ENCODE peak calls at places on chromosomes 2 and 18, in five cellular contexts. One of them, this sample, is unnamed.

GRCh38 chr18:41113885-41114482 is 841.0 kb upstream of the PIK3C3 start:
- DNase-seq in AML-193: no peak
- DNase-seq in GM12892: no peak
- DNase-seq in stromal cell of bone marrow: no peak
- DNase-seq in neural crest cell: no peak
- DNase-seq in this sample: no peak

GRCh38 chr2:178304262-178304661 is 110.0 kb downstream of the OSBPL6 start:
- DNase-seq in GM12892: no peak
- DNase-seq in stromal cell of bone marrow: no peak
- DNase-seq in neural crest cell: no peak
- DNase-seq in AML-193: no peak
- DNase-seq in this sample: no peak

GRCh38 chr2:136167721-136168470 is 49.9 kb upstream of the CXCR4 start:
- DNase-seq in GM12892: no peak
- DNase-seq in stromal cell of bone marrow: no peak
- DNase-seq in neural crest cell: no peak
- DNase-seq in AML-193: no peak
- DNase-seq in this sample: peak; percentile 40

GRCh38 chr18:50775207-50775606 is 44.6 kb downstream of the MRO start:
- DNase-seq in stromal cell of bone marrow: no peak
- DNase-seq in GM12892: no peak
- DNase-seq in AML-193: no peak
- DNase-seq in neural crest cell: no peak
- DNase-seq in this sample: no peak

GRCh38 chr18:12554796-12555388 is 103.0 kb downstream of the SPIRE1 start:
- DNase-seq in stromal cell of bone marrow: no peak
- DNase-seq in AML-193: no peak
- DNase-seq in GM12892: no peak
- DNase-seq in neural crest cell: no peak
- DNase-seq in this sample: no peak

GRCh38 chr2:193303464-193303863 is 1108.7 kb upstream of the TMEFF2 start:
- DNase-seq in neural crest cell: no peak
- DNase-seq in AML-193: no peak
- DNase-seq in GM12892: no peak
- DNase-seq in stromal cell of bone marrow: no peak
- DNase-seq in this sample: no peak

GRCh38 chr2:32960647-32961403 is 14.1 kb downstream of the LTBP1 start:
- DNase-seq in GM12892: no peak
- DNase-seq in neural crest cell: no peak
- DNase-seq in stromal cell of bone marrow: no peak
- DNase-seq in AML-193: no peak
- DNase-seq in this sample: no peak

GRCh38 chr2:84782717-84783442 is 98.0 kb downstream of the TRABD2A start:
- DNase-seq in neural crest cell: no peak
- DNase-seq in GM12892: no peak
- DNase-seq in stromal cell of bone marrow: no peak
- DNase-seq in AML-193: no peak
- DNase-seq in this sample: no peak

GRCh38 chr2:147364597-147364996 is 480.2 kb upstream of the ACVR2A start:
- DNase-seq in neural crest cell: no peak
- DNase-seq in AML-193: no peak
- DNase-seq in stromal cell of bone marrow: no peak
- DNase-seq in GM12892: no peak
- DNase-seq in this sample: no peak

GRCh38 chr2:175275499-175275898 is 94.0 kb upstream of the ATP5MC3 start:
- DNase-seq in GM12892: no peak
- DNase-seq in AML-193: no peak
- DNase-seq in neural crest cell: no peak
- DNase-seq in stromal cell of bone marrow: no peak
- DNase-seq in this sample: no peak

GRCh38 chr2:64737547-64737946 is 83.8 kb upstream of the SERTAD2 start:
- DNase-seq in stromal cell of bone marrow: no peak
- DNase-seq in AML-193: no peak
- DNase-seq in GM12892: no peak
- DNase-seq in neural crest cell: no peak
- DNase-seq in this sample: no peak

GRCh38 chr18:76495435-76496199 is 575 bp upstream of the ZNF516 start:
- DNase-seq in neural crest cell: peak; percentile 52
- DNase-seq in GM12892: no peak
- DNase-seq in stromal cell of bone marrow: no peak
- DNase-seq in AML-193: no peak
- DNase-seq in this sample: peak; percentile 90

GRCh38 chr2:137961602-137962001 is 2.7 kb upstream of the HNMT start:
- DNase-seq in stromal cell of bone marrow: no peak
- DNase-seq in neural crest cell: no peak
- DNase-seq in GM12892: no peak
- DNase-seq in AML-193: no peak
- DNase-seq in this sample: no peak

GRCh38 chr2:70336552-70336951 is 34.7 kb upstream of the FAM136A start:
- DNase-seq in neural crest cell: no peak
- DNase-seq in AML-193: no peak
- DNase-seq in stromal cell of bone marrow: no peak
- DNase-seq in GM12892: no peak
- DNase-seq in this sample: no peak

GRCh38 chr2:166451451-166451850 is 42.6 kb downstream of the SCN7A start:
- DNase-seq in GM12892: no peak
- DNase-seq in stromal cell of bone marrow: no peak
- DNase-seq in neural crest cell: no peak
- DNase-seq in AML-193: no peak
- DNase-seq in this sample: no peak

GRCh38 chr2:240509667-240510512 is 47.9 kb downstream of the ANKMY1 start:
- DNase-seq in stromal cell of bone marrow: no peak
- DNase-seq in AML-193: no peak
- DNase-seq in GM12892: no peak
- DNase-seq in neural crest cell: no peak
- DNase-seq in this sample: no peak

GRCh38 chr2:46389417-46389916 is 89.9 kb upstream of the TMEM247 start:
- DNase-seq in neural crest cell: no peak
- DNase-seq in GM12892: no peak
- DNase-seq in AML-193: no peak
- DNase-seq in stromal cell of bone marrow: peak; percentile 24
- DNase-seq in this sample: no peak

GRCh38 chr2:28348149-28348567 is 44.5 kb upstream of the FOSL2 start:
- DNase-seq in neural crest cell: no peak
- DNase-seq in GM12892: no peak
- DNase-seq in stromal cell of bone marrow: no peak
- DNase-seq in AML-193: no peak
- DNase-seq in this sample: no peak

GRCh38 chr18:62578980-62579511 is 56.2 kb downstream of the ZCCHC2 start:
- DNase-seq in GM12892: no peak
- DNase-seq in AML-193: no peak
- DNase-seq in stromal cell of bone marrow: no peak
- DNase-seq in neural crest cell: no peak
- DNase-seq in this sample: no peak

GRCh38 chr2:122390406-122390805 is 635.0 kb downstream of the TSN start:
- DNase-seq in neural crest cell: no peak
- DNase-seq in stromal cell of bone marrow: peak; percentile 2
- DNase-seq in AML-193: no peak
- DNase-seq in GM12892: no peak
- DNase-seq in this sample: no peak

GRCh38 chr18:36454258-36454657 is 156.7 kb downstream of the FHOD3 start:
- DNase-seq in AML-193: no peak
- DNase-seq in GM12892: no peak
- DNase-seq in stromal cell of bone marrow: no peak
- DNase-seq in neural crest cell: no peak
- DNase-seq in this sample: no peak

GRCh38 chr2:240662681-240663080 is 20.0 kb downstream of the AQP12B start:
- DNase-seq in AML-193: no peak
- DNase-seq in neural crest cell: no peak
- DNase-seq in stromal cell of bone marrow: no peak
- DNase-seq in GM12892: no peak
- DNase-seq in this sample: no peak

GRCh38 chr2:98896944-98897343 is 39.1 kb downstream of the CRACDL start:
- DNase-seq in AML-193: no peak
- DNase-seq in neural crest cell: no peak
- DNase-seq in stromal cell of bone marrow: no peak
- DNase-seq in GM12892: no peak
- DNase-seq in this sample: no peak

GRCh38 chr2:170554278-170554955 is 160.7 kb upstream of the SP5 start:
- DNase-seq in GM12892: no peak
- DNase-seq in AML-193: no peak
- DNase-seq in stromal cell of bone marrow: peak; percentile 70
- DNase-seq in neural crest cell: no peak
- DNase-seq in this sample: no peak

GRCh38 chr2:20419752-20420151 is 27.1 kb upstream of the RHOB start:
- DNase-seq in AML-193: no peak
- DNase-seq in GM12892: no peak
- DNase-seq in stromal cell of bone marrow: no peak
- DNase-seq in neural crest cell: no peak
- DNase-seq in this sample: no peak

GRCh38 chr2:142165790-142166189 is 35.0 kb upstream of the LRP1B start:
- DNase-seq in stromal cell of bone marrow: peak; percentile 2
- DNase-seq in neural crest cell: no peak
- DNase-seq in GM12892: no peak
- DNase-seq in AML-193: peak; percentile 16
- DNase-seq in this sample: peak; percentile 16

GRCh38 chr2:8170552-8170951 is 511.3 kb upstream of the ID2 start:
- DNase-seq in stromal cell of bone marrow: no peak
- DNase-seq in GM12892: no peak
- DNase-seq in neural crest cell: no peak
- DNase-seq in AML-193: no peak
- DNase-seq in this sample: no peak

GRCh38 chr2:231764124-231764523 is 17.0 kb downstream of the PDE6D start:
- DNase-seq in neural crest cell: no peak
- DNase-seq in GM12892: no peak
- DNase-seq in stromal cell of bone marrow: no peak
- DNase-seq in AML-193: no peak
- DNase-seq in this sample: no peak

GRCh38 chr2:29590211-29590610 is 331.2 kb downstream of the ALK start:
- DNase-seq in AML-193: no peak
- DNase-seq in stromal cell of bone marrow: no peak
- DNase-seq in GM12892: no peak
- DNase-seq in neural crest cell: no peak
- DNase-seq in this sample: no peak

GRCh38 chr2:49271060-49271665 is 116.8 kb upstream of the FSHR start:
- DNase-seq in stromal cell of bone marrow: no peak
- DNase-seq in GM12892: no peak
- DNase-seq in AML-193: no peak
- DNase-seq in neural crest cell: no peak
- DNase-seq in this sample: no peak

GRCh38 chr2:231672617-231673347 is 35.5 kb upstream of the PTMA start:
- DNase-seq in neural crest cell: no peak
- DNase-seq in GM12892: peak; percentile 75
- DNase-seq in AML-193: no peak
- DNase-seq in stromal cell of bone marrow: no peak
- DNase-seq in this sample: peak; percentile 75

GRCh38 chr2:230872968-230873669 is 8.4 kb downstream of the ITM2C start:
- DNase-seq in AML-193: no peak
- DNase-seq in neural crest cell: no peak
- DNase-seq in GM12892: peak; percentile 71
- DNase-seq in stromal cell of bone marrow: no peak
- DNase-seq in this sample: no peak

GRCh38 chr2:141871913-141872634 is 258.7 kb downstream of the LRP1B start:
- DNase-seq in neural crest cell: no peak
- DNase-seq in GM12892: no peak
- DNase-seq in stromal cell of bone marrow: no peak
- DNase-seq in AML-193: no peak
- DNase-seq in this sample: no peak

GRCh38 chr2:99636432-99637034 is 146.7 kb upstream of the REV1 start:
- DNase-seq in neural crest cell: no peak
- DNase-seq in stromal cell of bone marrow: no peak
- DNase-seq in AML-193: no peak
- DNase-seq in GM12892: no peak
- DNase-seq in this sample: no peak

GRCh38 chr2:23293756-23294155 is 91.2 kb upstream of the KLHL29 start:
- DNase-seq in neural crest cell: no peak
- DNase-seq in AML-193: no peak
- DNase-seq in GM12892: no peak
- DNase-seq in stromal cell of bone marrow: no peak
- DNase-seq in this sample: no peak

GRCh38 chr2:19714926-19715325 is 186.9 kb downstream of the TTC32 start:
- DNase-seq in GM12892: no peak
- DNase-seq in neural crest cell: no peak
- DNase-seq in stromal cell of bone marrow: no peak
- DNase-seq in AML-193: no peak
- DNase-seq in this sample: no peak

GRCh38 chr2:235765181-235765820 is 271.5 kb downstream of the AGAP1 start:
- DNase-seq in GM12892: no peak
- DNase-seq in stromal cell of bone marrow: peak; percentile 25
- DNase-seq in AML-193: no peak
- DNase-seq in neural crest cell: no peak
- DNase-seq in this sample: no peak

GRCh38 chr2:121828281-121828731 is 72.9 kb downstream of the TSN start:
- DNase-seq in AML-193: no peak
- DNase-seq in GM12892: no peak
- DNase-seq in stromal cell of bone marrow: no peak
- DNase-seq in neural crest cell: no peak
- DNase-seq in this sample: no peak